ENCODE peak calls at places on chromosomes 13 and 19, in five cellular contexts. H, S, G, N and D are unnamed samples.

GRCh38 chr13:52845766-52846566 is 2.5 kb downstream of the PCDH8 start:
- DNase-seq in S (peak; percentile 23), G (no peak), H (peak; percentile 27), N (peak; percentile 48), D (peak; percentile 47)

GRCh38 chr13:99991013-99991805 is 9.6 kb downstream of the ZIC2 start:
- DNase-seq in G (no peak), N (no peak), H (no peak), S (no peak), D (no peak)

GRCh38 chr19:35710784-35711723 is 6.7 kb downstream of the ZBTB32 start:
- DNase-seq in S (no peak), H (no peak), G (no peak), N (no peak), D (no peak)

GRCh38 chr19:869245-870177 is 10.0 kb downstream of the CFD start:
- DNase-seq in N (peak; percentile 84), S (no peak), H (peak; percentile 40), G (no peak), D (no peak)

GRCh38 chr19:1123885-1124677 is 20.3 kb downstream of the GPX4 start:
- DNase-seq in S (no peak), H (no peak), N (no peak), G (no peak), D (no peak)

GRCh38 chr13:80276371-80277289 is 64.3 kb downstream of the SPRY2 start:
- DNase-seq in H (no peak), N (no peak), S (no peak), G (no peak), D (no peak)

GRCh38 chr19:48874309-48875135 is 2.3 kb downstream of the PPP1R15A start:
- DNase-seq in S (no peak), G (no peak), N (peak; percentile 70), H (peak; percentile 43), D (no peak)

GRCh38 chr19:52603558-52604207 is 33.6 kb downstream of the ZNF701 start:
- DNase-seq in G (no peak), N (no peak), S (no peak), H (no peak), D (no peak)

GRCh38 chr19:37333457-37333856 is 37.4 kb upstream of the ZNF527 start:
- DNase-seq in N (no peak), G (no peak), H (no peak), S (no peak), D (no peak)

GRCh38 chr19:14059093-14059480 is 2.8 kb downstream of the PALM3 start:
- DNase-seq in S (no peak), H (no peak), N (no peak), G (no peak), D (no peak)

GRCh38 chr13:64810701-64811258 is 2419.4 kb downstream of the PCDH9 start:
- DNase-seq in G (no peak), H (no peak), N (no peak), S (no peak), D (no peak)

GRCh38 chr13:82772802-82773201 is 1109.5 kb downstream of the SLITRK1 start:
- DNase-seq in H (no peak), N (no peak), G (no peak), S (no peak), D (no peak)
- TF ChIP-seq CTCF in H (no peak), N (no peak), G (no peak), S (no peak), D (no peak)

GRCh38 chr19:6522712-6523111 is 8.1 kb upstream of the TNFSF9 start:
- DNase-seq in G (no peak), H (no peak), S (no peak), N (no peak), D (no peak)
- H3K4me1 ChIP-seq in G (no peaks in the 10 kb centered on the region), H (peaks cover 3% of the 10 kb centered on the region), S (peaks cover 9% of the 10 kb centered on the region), N (peaks cover 10% of the 10 kb centered on the region), D (peaks cover 8% of the 10 kb centered on the region)

GRCh38 chr13:102774210-102774560 is 599 bp upstream of the TEX30 start:
- DNase-seq in H (no peak), S (peak; percentile 29), N (peak; percentile 60), G (no peak), D (no peak)

GRCh38 chr13:102774596-102775375 is 1.2 kb upstream of the TEX30 start:
- DNase-seq in H (no peak), N (no peak), G (no peak), S (no peak), D (no peak)

GRCh38 chr13:102779426-102780159 is 6.0 kb upstream of the TEX30 start:
- DNase-seq in G (no peak), N (no peak), S (no peak), H (no peak), D (no peak)

GRCh38 chr13:102781591-102781990 is 8.0 kb upstream of the TEX30 start:
- DNase-seq in H (no peak), G (no peak), N (no peak), S (no peak), D (no peak)

DNA sequence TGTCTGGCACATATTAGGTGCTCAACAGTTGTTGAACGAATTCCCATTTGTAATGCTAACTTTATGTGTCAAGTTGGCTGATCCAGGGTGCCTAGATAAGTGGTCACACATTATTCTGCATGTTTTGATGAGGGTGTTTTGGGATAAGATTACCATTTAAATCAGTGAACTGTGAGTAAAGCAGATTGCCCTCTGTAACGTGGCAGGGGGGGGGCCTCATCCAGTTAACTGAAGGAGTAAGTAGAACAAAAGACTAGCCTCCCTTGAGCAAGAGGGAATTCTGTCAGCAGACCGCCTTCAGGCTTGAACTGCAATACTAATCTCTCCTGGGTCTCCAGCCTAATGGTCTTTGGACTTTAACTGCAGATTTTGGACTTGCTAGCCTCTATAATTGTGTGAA is 4.1 kb upstream of the TEX30 start:
- DNase-seq in H (no peak), S (no peak), N (no peak), G (no peak), D (no peak)
- H3K27ac ChIP-seq in H (no peak overlapping the region), S (no peak overlapping the region), N (no peak overlapping the region), G (no peak overlapping the region), D (no peak overlapping the region)

GRCh38 chr13:71218960-71219359 is 648.0 kb downstream of the DACH1 start:
- DNase-seq in N (no peak), H (no peak), S (no peak), G (no peak), D (no peak)
- TF ChIP-seq CTCF in N (no peak), H (no peak), S (no peak), G (no peak), D (no peak)

DNA sequence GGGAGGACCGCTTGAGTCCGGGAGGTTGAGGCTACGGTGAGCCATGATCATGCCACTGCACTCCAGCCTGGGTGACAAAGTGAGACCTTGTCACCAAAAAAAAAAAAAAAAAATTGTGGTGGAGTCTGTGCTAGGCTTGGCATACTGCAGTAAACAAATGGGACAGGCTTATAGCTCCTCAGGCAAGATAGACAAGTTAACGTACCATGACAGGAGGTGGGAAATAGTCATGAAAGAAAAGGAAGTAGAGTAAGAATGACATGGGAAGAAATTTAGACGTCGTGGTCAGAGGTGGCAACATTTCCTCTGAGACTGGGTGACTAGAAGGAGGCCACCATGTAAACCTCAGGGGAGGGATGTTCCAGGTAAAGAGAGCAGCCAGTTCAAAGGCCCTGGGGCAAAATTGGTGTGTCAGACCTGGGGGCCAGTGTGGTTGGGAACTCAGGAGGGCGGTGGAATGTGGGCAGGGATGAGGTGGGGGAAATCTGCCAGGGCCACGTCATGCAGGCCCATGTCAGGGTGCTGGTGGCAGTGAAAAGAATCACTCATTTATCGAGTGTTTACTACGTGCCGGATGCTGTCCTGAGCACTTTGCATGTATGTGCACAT is 5.6 kb downstream of the SNRPA start:
- DNase-seq in H (no peak), G (no peak), N (no peak), S (no peak), D (no peak)
- H3K4me1 ChIP-seq in H (peaks cover 41% of the 10 kb centered on the region), G (no peaks in the 10 kb centered on the region), N (peaks cover 15% of the 10 kb centered on the region), S (peaks cover 34% of the 10 kb centered on the region), D (peaks cover 52% of the 10 kb centered on the region)

GRCh38 chr13:98792321-98792720 is 39.8 kb upstream of the SLC15A1 start:
- DNase-seq in H (no peak), N (no peak), S (no peak), G (no peak), D (no peak)

GRCh38 chr13:98795220-98795619 is 42.7 kb upstream of the SLC15A1 start:
- DNase-seq in S (no peak), G (no peak), N (no peak), H (no peak), D (no peak)

GRCh38 chr13:98791611-98792010 is 39.1 kb upstream of the SLC15A1 start:
- DNase-seq in S (no peak), G (no peak), N (no peak), H (no peak), D (no peak)

GRCh38 chr13:98794498-98794897 is 42.0 kb upstream of the SLC15A1 start:
- DNase-seq in N (no peak), S (no peak), G (no peak), H (no peak), D (no peak)

DNA sequence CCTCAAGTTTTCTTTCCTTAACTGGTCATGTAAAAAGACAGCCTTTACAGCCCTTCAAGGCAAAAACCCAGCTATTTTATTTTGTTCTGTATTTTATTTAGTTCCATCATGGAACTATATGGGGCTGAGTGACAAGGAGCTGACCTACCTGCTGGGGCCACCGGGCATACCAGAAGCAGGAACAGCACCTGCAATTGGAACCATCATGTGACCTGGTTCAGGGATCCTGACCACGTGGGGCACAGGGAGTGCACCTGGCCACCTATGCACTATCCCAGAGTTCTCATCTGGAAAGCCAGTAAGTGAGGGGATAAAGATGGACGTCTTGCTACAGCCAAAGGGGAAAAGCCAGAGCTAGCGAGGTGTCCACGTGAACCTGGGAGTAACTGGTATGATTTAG is 40.3 kb upstream of the SLC15A1 start:
- DNase-seq in G (no peak), S (no peak), N (no peak), H (no peak), D (no peak)
- H3K27ac ChIP-seq in G (no peak overlapping the region), S (no peak overlapping the region), N (no peak overlapping the region), H (no peak overlapping the region), D (no peak overlapping the region)